ENCODE peak calls at places on chromosomes 11 and 22, in ten cellular contexts. M is heart right ventricle, H is AG10803, R is omental fat pad, Z is fibroblast of the aortic adventitia, J is right lobe of liver, G is Calu3, Y is cardiac muscle cell, I is SK-N-SH, S is IMR-90. X is an unnamed sample.

GRCh38 chr11:127926721-127927120 is 660.6 kb downstream of the ETS1 start:
- DNase-seq in M (no peak), H (no peak), R (no peak), Z (no peak), J (no peak), G (no peak), Y (no peak), I (no peak), S (no peak), X (no peak)

GRCh38 chr11:34654491-34655334 is 33.8 kb downstream of the EHF start:
- DNase-seq in M (no peak), H (peak; percentile 80), R (no peak), Z (peak; percentile 62), J (peak; percentile 88), G (peak; percentile 89), Y (peak; percentile 75), I (no peak), S (peak; percentile 66), X (no peak)

GRCh38 chr11:78575478-78575877 is 814 bp upstream of the NARS2 start:
- DNase-seq in M (no peak), H (no peak), R (no peak), Z (no peak), J (no peak), G (no peak), Y (no peak), I (no peak), S (no peak), X (no peak)

GRCh38 chr22:19824197-19825015 is 30.3 kb downstream of the GNB1L start:
- DNase-seq in M (no peak), H (no peak), R (no peak), Z (no peak), J (peak; percentile 87), G (no peak), Y (no peak), I (no peak), S (no peak), X (peak; percentile 68)

GRCh38 chr11:100793525-100793924 is 106.4 kb downstream of the ARHGAP42 start:
- DNase-seq in M (no peak), H (no peak), R (no peak), Z (no peak), J (no peak), G (no peak), Y (no peak), I (no peak), S (no peak), X (no peak)

GRCh38 chr11:61512435-61512834 is 3.9 kb downstream of the LRRC10B start:
- DNase-seq in M (no peak), H (no peak), R (no peak), Z (no peak), J (no peak), G (no peak), Y (no peak), I (no peak), S (no peak), X (no peak)

GRCh38 chr11:2257023-2257700 is 13.2 kb downstream of the ASCL2 start:
- DNase-seq in M (no peak), H (no peak), R (no peak), Z (no peak), J (peak; percentile 37), G (peak; percentile 43), Y (no peak), I (no peak), S (no peak), X (peak; percentile 78)

GRCh38 chr11:76209671-76209955 is 3.3 kb upstream of the WNT11 start:
- DNase-seq in M (no peak), H (no peak), R (no peak), Z (no peak), J (no peak), G (no peak), Y (no peak), I (peak; percentile 63), S (no peak), X (no peak)

GRCh38 chr11:72773696-72774095 is 20.2 kb downstream of the STARD10 start:
- DNase-seq in M (no peak), H (no peak), R (no peak), Z (no peak), J (no peak), G (no peak), Y (no peak), I (no peak), S (peak; percentile 54), X (no peak)

GRCh38 chr11:15655552-15655951 is 540.8 kb downstream of the INSC start:
- DNase-seq in M (no peak), H (no peak), R (no peak), Z (no peak), J (no peak), G (peak; percentile 35), Y (no peak), I (no peak), S (no peak), X (no peak)

GRCh38 chr22:50191041-50191740 is 5.5 kb downstream of the TRABD start:
- DNase-seq in M (no peak), H (no peak), R (no peak), Z (no peak), J (no peak), G (no peak), Y (no peak), I (peak; percentile 78), S (no peak), X (no peak)

GRCh38 chr22:23313791-23314567 is 133.7 kb downstream of the BCR start:
- DNase-seq in M (no peak), H (no peak), R (no peak), Z (no peak), J (no peak), G (no peak), Y (no peak), I (peak; percentile 9), S (no peak), X (peak; percentile 56)

GRCh38 chr11:65891180-65892136 is 985 bp downstream of the CCDC85B start:
- DNase-seq in M (peak; percentile 85), H (no peak), R (no peak), Z (no peak), J (no peak), G (peak; percentile 60), Y (peak; percentile 52), I (peak; percentile 65), S (no peak), X (no peak)
- TF ChIP-seq CTCF in M (peak; percentile 22), H (peak; percentile 31), R (no peak), Z (peak; percentile 33), J (peak; percentile 24), G (no peak), Y (peak; percentile 35), I (peak; percentile 34), S (peak; percentile 30), X (peak; percentile 9)

GRCh38 chr11:121870202-121871045 is 245.6 kb downstream of the BLID start:
- DNase-seq in M (no peak), H (peak; percentile 72), R (no peak), Z (peak; percentile 69), J (no peak), G (no peak), Y (peak; percentile 48), I (no peak), S (no peak), X (no peak)

GRCh38 chr11:121863126-121863525 is 252.9 kb downstream of the BLID start:
- DNase-seq in M (no peak), H (no peak), R (no peak), Z (no peak), J (no peak), G (no peak), Y (no peak), I (no peak), S (no peak), X (no peak)

GRCh38 chr11:121866822-121867221 is 249.2 kb downstream of the BLID start:
- DNase-seq in M (no peak), H (no peak), R (no peak), Z (no peak), J (no peak), G (no peak), Y (no peak), I (no peak), S (no peak), X (no peak)

GRCh38 chr11:121869478-121869877 is 246.5 kb downstream of the BLID start:
- DNase-seq in M (no peak), H (no peak), R (no peak), Z (no peak), J (no peak), G (no peak), Y (no peak), I (no peak), S (no peak), X (no peak)

DNA sequence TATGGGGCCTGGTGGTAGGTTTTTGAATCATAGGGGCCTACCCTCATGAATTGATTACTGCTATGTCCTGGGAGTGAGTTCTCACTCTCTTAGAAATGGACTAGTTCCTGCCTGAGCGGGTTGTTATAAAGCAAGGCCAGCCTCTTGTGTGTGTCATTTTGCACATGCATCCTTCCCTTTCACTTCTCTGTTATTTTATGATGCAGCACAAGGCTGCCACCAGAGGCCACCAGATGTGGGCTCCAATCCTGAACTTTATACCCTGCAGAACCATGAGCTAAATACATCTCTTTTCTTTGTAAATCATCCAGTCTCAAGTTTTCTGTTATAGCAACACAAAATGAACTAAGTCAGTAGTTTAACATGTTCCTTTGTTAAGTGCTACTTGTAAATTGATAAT is 251.4 kb downstream of the BLID start:
- DNase-seq in M (no peak), H (no peak), R (no peak), Z (no peak), J (no peak), G (no peak), Y (no peak), I (no peak), S (no peak), X (no peak)
- TF ChIP-seq CTCF in M (no peak), H (no peak), R (no peak), Z (no peak), J (peak; percentile 23), G (no peak), Y (peak; percentile 5), I (no peak), S (no peak), X (no peak)

DNA sequence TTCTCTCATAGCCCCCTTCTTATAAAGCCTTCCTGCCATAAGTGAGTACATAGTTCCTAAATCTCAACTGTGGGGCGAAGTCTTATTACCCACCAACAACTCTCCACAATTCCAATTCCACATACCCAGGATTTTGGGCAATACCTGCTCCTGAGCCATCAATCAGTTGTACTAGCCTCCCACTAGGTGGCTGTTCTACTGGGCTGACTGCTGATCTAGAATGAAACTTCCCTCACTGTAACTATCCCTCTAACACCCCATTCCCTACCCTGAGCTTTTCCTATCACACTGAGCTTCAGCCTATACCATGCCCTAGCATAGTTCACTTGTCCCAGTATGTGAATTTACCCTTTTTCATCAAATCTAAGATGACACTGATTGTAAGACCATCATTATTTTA is 52.5 kb downstream of the RRAS2 start:
- DNase-seq in M (no peak), H (no peak), R (no peak), Z (no peak), J (no peak), G (no peak), Y (no peak), I (no peak), S (no peak), X (no peak)
- TF ChIP-seq CTCF in M (no peak), H (no peak), R (no peak), Z (peak; percentile 20), J (no peak), G (no peak), Y (no peak), I (no peak), S (no peak), X (no peak)

GRCh38 chr11:9972917-9973504 is 309.1 kb downstream of the SWAP70 start:
- DNase-seq in M (peak; percentile 9), H (peak; percentile 87), R (no peak), Z (peak; percentile 78), J (no peak), G (peak; percentile 13), Y (peak; percentile 78), I (peak; percentile 67), S (peak; percentile 70), X (no peak)
- TF ChIP-seq CTCF in M (peak; percentile 63), H (peak; percentile 78), R (no peak), Z (peak; percentile 73), J (peak; percentile 72), G (no peak), Y (peak; percentile 70), I (peak; percentile 88), S (peak; percentile 75), X (peak; percentile 84)

X was measured in type B pancreatic cell.